ENCODE peak calls at places on chromosome 3, in six cellular contexts. H is AG09309, U is fibroblast of mammary gland, A is T-helper 1 cell, Q is Kasumi-1, D is HEK293T. X is an unnamed sample.

GRCh38 chr3:195892355-195893120 is 15.8 kb downstream of the TNK2 start:
- DNase-seq in Q (no peak), U (peak; percentile 64), A (no peak), H (no peak), D (no peak), X (no peak)

GRCh38 chr3:45224824-45225464 is 1.1 kb downstream of the TMEM158 start:
- DNase-seq in U (peak; percentile 71), D (peak; percentile 67), H (no peak), A (no peak), Q (peak; percentile 13), X (peak; percentile 68)

GRCh38 chr3:135627057-135627456 is 338.5 kb upstream of the PPP2R3A start:
- DNase-seq in D (no peak), Q (no peak), A (no peak), U (no peak), H (no peak), X (no peak)

GRCh38 chr3:195537995-195538394 is 5.1 kb downstream of the PPP1R2 start:
- DNase-seq in U (no peak), D (no peak), H (no peak), A (no peak), Q (no peak), X (no peak)

GRCh38 chr3:125437631-125438435 is 62.7 kb upstream of the ZNF148 start:
- DNase-seq in D (peak; percentile 60), Q (peak; percentile 40), H (no peak), A (no peak), U (peak; percentile 56), X (peak; percentile 52)

GRCh38 chr3:78317774-78318173 is 1277.9 kb downstream of the ROBO2 start:
- DNase-seq in D (no peak), U (no peak), A (no peak), H (no peak), Q (no peak), X (no peak)

GRCh38 chr3:141452045-141452444 is 34.8 kb upstream of the RASA2 start:
- DNase-seq in H (no peak), D (no peak), U (peak; percentile 75), A (no peak), Q (peak; percentile 96), X (peak; percentile 67)

GRCh38 chr3:36648241-36649034 is 115.9 kb downstream of the DCLK3 start:
- DNase-seq in D (no peak), U (peak; percentile 90), H (peak; percentile 94), A (no peak), Q (no peak), X (no peak)

GRCh38 chr3:117526485-117527079 is 817.0 kb downstream of the TUSC7 start:
- DNase-seq in U (peak; percentile 52), D (no peak), H (no peak), Q (peak; percentile 63), A (no peak), X (peak; percentile 53)

GRCh38 chr3:133851931-133852330 is 43.8 kb downstream of the RAB6B start:
- DNase-seq in H (no peak), U (no peak), D (no peak), A (no peak), Q (no peak), X (no peak)

GRCh38 chr3:138437281-138437680 is 2.9 kb downstream of the ESYT3 start:
- DNase-seq in A (no peak), H (no peak), D (no peak), U (no peak), Q (no peak), X (no peak)

GRCh38 chr3:189148090-189148507 is 23.7 kb upstream of the TPRG1 start:
- DNase-seq in Q (peak; percentile 78), A (peak; percentile 15), U (peak; percentile 73), H (peak; percentile 37), D (peak; percentile 42), X (peak; percentile 59)

X was measured in DMS53.